ENCODE peak calls at places on chromosome 12, in eight cellular contexts. U is HTR-8/SVneo, K is iPS-NIHi11, M is NCI-H1417 treated with DMSO at 0.1 percent for 48 hours, A is H4, S is RCC 7860, C is tibial nerve, I is amygdala. J is an unnamed sample.
A peak's percentile ranks its signal among the peaks of the same experiment; 100 is the strongest.

GRCh38 chr12:39401459-39401858 is 41.5 kb downstream of the KIF21A start:
- DNase-seq in U (no peak), K (no peak), M (no peak), A (no peak), S (no peak), C (no peak), I (no peak), J (no peak)

GRCh38 chr12:1836854-1837411 is 16.6 kb downstream of the LRTM2 start:
- DNase-seq in U (no peak), K (peak; percentile 55), M (no peak), A (no peak), S (peak; percentile 35), C (no peak), I (peak; percentile 68), J (peak; percentile 61)

GRCh38 chr12:56836317-56836716 is 73.2 kb downstream of the HSD17B6 start:
- DNase-seq in U (no peak), K (no peak), M (no peak), A (peak; percentile 29), S (no peak), C (no peak), I (no peak), J (no peak)

GRCh38 chr12:114762490-114763110 is 78.6 kb upstream of the TBX3 start:
- DNase-seq in U (no peak), K (no peak), M (no peak), A (peak; percentile 63), S (no peak), C (no peak), I (no peak), J (no peak)

GRCh38 chr12:70645494-70646317 is 8.5 kb upstream of the PTPRB start:
- DNase-seq in U (peak; percentile 54), K (peak; percentile 63), M (no peak), A (peak; percentile 89), S (peak; percentile 97), C (no peak), I (no peak), J (no peak)

GRCh38 chr12:8035440-8036010 is 3.0 kb downstream of the FOXJ2 start:
- DNase-seq in U (no peak), K (no peak), M (no peak), A (no peak), S (no peak), C (no peak), I (no peak), J (no peak)

GRCh38 chr12:89346741-89347324 is 5.5 kb downstream of the DUSP6 start:
- DNase-seq in U (no peak), K (no peak), M (peak; percentile 74), A (no peak), S (no peak), C (no peak), I (no peak), J (peak; percentile 43)

GRCh38 chr12:98456583-98457573 is 58.5 kb upstream of the TMPO start:
- DNase-seq in U (peak; percentile 44), K (peak; percentile 90), M (no peak), A (no peak), S (no peak), C (no peak), I (no peak), J (peak; percentile 78)

GRCh38 chr12:90253674-90254181 is 545.1 kb upstream of the ATP2B1 start:
- DNase-seq in U (peak; percentile 50), K (peak; percentile 11), M (no peak), A (peak; percentile 95), S (peak; percentile 94), C (peak; percentile 60), I (no peak), J (no peak)

GRCh38 chr12:38931461-38931860 is 26.1 kb upstream of the CPNE8 start:
- DNase-seq in U (no peak), K (no peak), M (no peak), A (no peak), S (no peak), C (no peak), I (no peak), J (no peak)

GRCh38 chr12:693937-694533 is 30.8 kb upstream of the NINJ2 start:
- DNase-seq in U (no peak), K (no peak), M (no peak), A (no peak), S (no peak), C (no peak), I (no peak), J (no peak)

GRCh38 chr12:23055004-23055403 is 430.0 kb downstream of the ETNK1 start:
- DNase-seq in U (no peak), K (peak; percentile 61), M (no peak), A (peak; percentile 60), S (peak; percentile 8), C (no peak), I (no peak), J (peak; percentile 78)

GRCh38 chr12:90910958-90911357 is 44.0 kb downstream of the CCER1 start:
- DNase-seq in U (no peak), K (no peak), M (no peak), A (no peak), S (no peak), C (no peak), I (no peak), J (no peak)

GRCh38 chr12:8992086-8992409 is 2.7 kb downstream of the KLRG1 start:
- DNase-seq in U (no peak), K (no peak), M (no peak), A (no peak), S (no peak), C (no peak), I (no peak), J (no peak)

GRCh38 chr12:46744256-46744655 is 81.5 kb downstream of the SLC38A4 start:
- DNase-seq in U (no peak), K (no peak), M (no peak), A (no peak), S (no peak), C (no peak), I (no peak), J (no peak)

GRCh38 chr12:46363582-46364299 is 8.8 kb downstream of the SLC38A2 start:
- DNase-seq in U (no peak), K (no peak), M (no peak), A (no peak), S (no peak), C (no peak), I (no peak), J (no peak)

GRCh38 chr12:64193931-64194330 is 28.2 kb downstream of the KICS2 start:
- DNase-seq in U (no peak), K (no peak), M (no peak), A (no peak), S (no peak), C (no peak), I (no peak), J (no peak)

GRCh38 chr12:48907243-48907642 is 18.0 kb downstream of the FKBP11 start:
- DNase-seq in U (no peak), K (no peak), M (no peak), A (no peak), S (no peak), C (no peak), I (no peak), J (no peak)

GRCh38 chr12:6899837-6900519 is 4.6 kb upstream of the LRRC23 start:
- DNase-seq in U (no peak), K (peak; percentile 24), M (no peak), A (peak; percentile 89), S (no peak), C (peak; percentile 36), I (peak; percentile 61), J (no peak)

GRCh38 chr12:990308-990648 is 745 bp upstream of the ERC1 start:
- DNase-seq in U (no peak), K (peak; percentile 59), M (peak; percentile 60), A (peak; percentile 37), S (peak; percentile 30), C (peak; percentile 48), I (peak; percentile 50), J (peak; percentile 79)